ENCODE peak calls at places on chromosomes 16 and 17, in eight cellular contexts. O is EL; F is anterior cingulate cortex; G is lower leg skin; B is aorta; D is stimulated activated CD4-positive, alpha-beta T cell treated with anti-CD3 and anti-CD28 coated beads, Interleukin-12 subunit alpha, Interleukin-12 subunit beta, amount 100 ng/mL, for 24 hours; P is KG1; U is NCI-H460. S is an unnamed sample.

GRCh38 chr17:74871329-74872076 is 1.3 kb downstream of the FDXR start:
- DNase-seq in O (no peak), F (no peak), G (no peak), B (no peak), D (no peak), P (no peak), U (no peak), S (no peak)

GRCh38 chr17:17139972-17140589 is 66.1 kb downstream of the PLD6 start:
- DNase-seq in O (no peak), F (no peak), G (no peak), B (no peak), D (no peak), P (no peak), U (no peak), S (no peak)

GRCh38 chr16:2366660-2367309 is 26.3 kb upstream of the ABCA3 start:
- DNase-seq in O (no peak), F (no peak), G (no peak), B (no peak), D (no peak), P (no peak), U (no peak), S (no peak)

GRCh38 chr16:12509121-12509520 is 294.6 kb downstream of the CPPED1 start:
- DNase-seq in O (no peak), F (no peak), G (no peak), B (peak; percentile 4), D (no peak), P (no peak), U (no peak), S (no peak)

GRCh38 chr17:31593806-31594205 is 202.3 kb downstream of the RAB11FIP4 start:
- DNase-seq in O (peak; percentile 94), F (no peak), G (no peak), B (peak; percentile 81), D (no peak), P (no peak), U (no peak), S (no peak)

GRCh38 chr16:89360760-89361435 is 129.5 kb downstream of the ANKRD11 start:
- DNase-seq in O (no peak), F (no peak), G (no peak), B (peak; percentile 59), D (peak; percentile 70), P (peak; percentile 58), U (no peak), S (no peak)

GRCh38 chr16:13793788-13794461 is 126.0 kb upstream of the ERCC4 start:
- DNase-seq in O (no peak), F (peak; percentile 40), G (no peak), B (peak; percentile 68), D (no peak), P (no peak), U (no peak), S (no peak)

GRCh38 chr17:60863892-60864673 is 186.4 kb downstream of the BCAS3 start:
- DNase-seq in O (peak; percentile 9), F (no peak), G (no peak), B (no peak), D (no peak), P (peak; percentile 49), U (no peak), S (peak; percentile 1)

GRCh38 chr16:84975066-84975465 is 36.3 kb downstream of the ZDHHC7 start:
- DNase-seq in O (no peak), F (no peak), G (no peak), B (no peak), D (no peak), P (no peak), U (no peak), S (no peak)

GRCh38 chr16:58636474-58636873 is 6.8 kb upstream of the CNOT1 start:
- DNase-seq in O (no peak), F (no peak), G (no peak), B (no peak), D (no peak), P (no peak), U (no peak), S (no peak)

GRCh38 chr16:11094838-11095565 is 150.6 kb downstream of the CLEC16A start:
- DNase-seq in O (no peak), F (no peak), G (no peak), B (no peak), D (no peak), P (no peak), U (no peak), S (peak; percentile 26)

GRCh38 chr16:23615805-23616204 is 19.7 kb upstream of the NDUFAB1 start:
- DNase-seq in O (no peak), F (no peak), G (no peak), B (no peak), D (no peak), P (no peak), U (no peak), S (no peak)

GRCh38 chr17:51860934-51861561 is 297.5 kb downstream of the CA10 start:
- DNase-seq in O (peak; percentile 28), F (peak; percentile 49), G (no peak), B (no peak), D (peak; percentile 8), P (peak; percentile 0), U (peak; percentile 11), S (peak; percentile 36)

GRCh38 chr17:5011928-5012327 is 14.2 kb downstream of the KIF1C start:
- DNase-seq in O (peak; percentile 50), F (no peak), G (no peak), B (no peak), D (no peak), P (no peak), U (no peak), S (no peak)

GRCh38 chr16:21001262-21001661 is 100.7 kb downstream of the LYRM1 start:
- DNase-seq in O (peak; percentile 30), F (no peak), G (no peak), B (no peak), D (peak; percentile 11), P (no peak), U (peak; percentile 8), S (no peak)

GRCh38 chr16:68369168-68369567 is 58.3 kb downstream of the PRMT7 start:
- DNase-seq in O (no peak), F (no peak), G (no peak), B (peak; percentile 25), D (no peak), P (no peak), U (no peak), S (no peak)

GRCh38 chr17:51721711-51722110 is 436.8 kb downstream of the CA10 start:
- DNase-seq in O (no peak), F (no peak), G (no peak), B (no peak), D (no peak), P (no peak), U (no peak), S (no peak)

GRCh38 chr16:48613061-48613957 is 3.3 kb upstream of the N4BP1 start:
- DNase-seq in O (peak; percentile 81), F (no peak), G (peak; percentile 61), B (no peak), D (peak; percentile 29), P (peak; percentile 47), U (no peak), S (no peak)

GRCh38 chr17:78976907-78977680 is 2.6 kb downstream of the LGALS3BP start:
- DNase-seq in O (no peak), F (no peak), G (no peak), B (no peak), D (no peak), P (no peak), U (no peak), S (no peak)

GRCh38 chr17:74715144-74715543 is 2.4 kb upstream of the CD300LF start:
- DNase-seq in O (no peak), F (no peak), G (no peak), B (no peak), D (no peak), P (no peak), U (no peak), S (no peak)

GRCh38 chr16:54178491-54178976 is 108.1 kb downstream of the IRX3 start:
- DNase-seq in O (no peak), F (no peak), G (no peak), B (no peak), D (no peak), P (no peak), U (no peak), S (no peak)

GRCh38 chr16:87233928-87234327 is 83.3 kb downstream of the C16orf95 start:
- DNase-seq in O (peak; percentile 38), F (no peak), G (peak; percentile 48), B (no peak), D (no peak), P (no peak), U (no peak), S (no peak)

GRCh38 chr17:68512967-68513474 is 791 bp downstream of the PRKAR1A start:
- DNase-seq in O (peak; percentile 51), F (no peak), G (peak; percentile 86), B (no peak), D (no peak), P (no peak), U (peak; percentile 48), S (no peak)

S was measured in putamen.